ENCODE peak calls at places on chromosomes 3 and 15, in seven cellular contexts. V is H1, R is GM12865, D is lower lobe of right lung, U is cardiac fibroblast, E is GM23338, H is heart right ventricle. P is an unnamed sample.

GRCh38 chr3:122169911-122170310 is 13.6 kb upstream of the CASR start:
- DNase-seq in V (no peak), R (no peak), D (no peak), U (no peak), E (no peak), H (no peak), P (no peak)

GRCh38 chr15:41790756-41791546 is 16.7 kb downstream of the MAPKBP1 start:
- DNase-seq in V (no peak), R (peak), D (no peak), U (peak), E (peak), H (no peak), P (peak)

GRCh38 chr3:77254967-77255831 is 215.3 kb downstream of the ROBO2 start:
- DNase-seq in V (no peak), R (peak), D (no peak), U (peak), E (peak), H (no peak), P (peak)

GRCh38 chr15:95734422-95735316 is 595.8 kb upstream of the NR2F2 start:
- DNase-seq in V (no peak), R (no peak), D (no peak), U (peak), E (no peak), H (no peak), P (no peak)

GRCh38 chr3:16239082-16239770 is 25.5 kb downstream of the DPH3 start:
- DNase-seq in V (no peak), R (no peak), D (no peak), U (peak), E (no peak), H (no peak), P (no peak)

GRCh38 chr3:13139471-13140065 is 66.3 kb upstream of the IQSEC1 start:
- DNase-seq in V (no peak), R (no peak), D (no peak), U (no peak), E (no peak), H (no peak), P (no peak)

GRCh38 chr3:126300761-126301481 is 56.3 kb downstream of the KLF15 start:
- DNase-seq in V (no peak), R (no peak), D (peak), U (peak), E (peak), H (peak), P (no peak)

GRCh38 chr15:99430881-99431401 is 134.8 kb upstream of the MEF2A start:
- DNase-seq in V (no peak), R (no peak), D (peak), U (no peak), E (no peak), H (peak), P (no peak)

GRCh38 chr3:127701281-127701792 is 28.6 kb downstream of the ABTB1 start:
- DNase-seq in V (no peak), R (no peak), D (peak), U (no peak), E (no peak), H (peak), P (no peak)

GRCh38 chr3:170429050-170429449 is 10.4 kb downstream of the CLDN11 start:
- DNase-seq in V (no peak), R (peak), D (no peak), U (peak), E (no peak), H (no peak), P (no peak)

GRCh38 chr3:115100172-115100571 is 46.9 kb downstream of the ZBTB20 start:
- DNase-seq in V (no peak), R (peak), D (no peak), U (peak), E (peak), H (no peak), P (peak)

GRCh38 chr15:80601256-80601655 is 93.9 kb upstream of the ABHD17C start:
- DNase-seq in V (no peak), R (no peak), D (no peak), U (no peak), E (no peak), H (no peak), P (no peak)

GRCh38 chr3:171116365-171116764 is 89.8 kb upstream of the SLC2A2 start:
- DNase-seq in V (no peak), R (no peak), D (no peak), U (peak), E (no peak), H (no peak), P (no peak)

GRCh38 chr15:79084308-79084968 is 6.1 kb downstream of the RASGRF1 start:
- DNase-seq in V (no peak), R (no peak), D (no peak), U (no peak), E (no peak), H (no peak), P (no peak)

GRCh38 chr3:4736284-4736861 is 242.9 kb upstream of the BHLHE40 start:
- DNase-seq in V (no peak), R (no peak), D (peak), U (peak), E (no peak), H (no peak), P (peak)

GRCh38 chr15:60076582-60077263 is 72.6 kb downstream of the FOXB1 start:
- DNase-seq in V (no peak), R (no peak), D (no peak), U (no peak), E (peak), H (no peak), P (no peak)

GRCh38 chr3:191369081-191370010 is 39.0 kb upstream of the UTS2B start:
- DNase-seq in V (no peak), R (no peak), D (no peak), U (peak), E (peak), H (no peak), P (peak)

GRCh38 chr15:39404767-39405173 is 176.1 kb upstream of the THBS1 start:
- DNase-seq in V (no peak), R (no peak), D (no peak), U (peak), E (no peak), H (no peak), P (peak)

GRCh38 chr3:38519651-38520050 is 23.5 kb downstream of the EXOG start:
- DNase-seq in V (no peak), R (no peak), D (no peak), U (no peak), E (peak), H (no peak), P (no peak)

GRCh38 chr15:53384417-53384816 is 375.0 kb downstream of the WDR72 start:
- DNase-seq in V (peak), R (no peak), D (no peak), U (no peak), E (peak), H (no peak), P (no peak)

GRCh38 chr3:58591496-58592133 is 14.4 kb upstream of the FAM107A start:
- DNase-seq in V (no peak), R (no peak), D (no peak), U (no peak), E (no peak), H (no peak), P (no peak)

GRCh38 chr3:65575376-65575840 is 463.3 kb downstream of the MAGI1 start:
- DNase-seq in V (no peak), R (no peak), D (no peak), U (peak), E (no peak), H (no peak), P (peak)

GRCh38 chr15:33789141-33789540 is 179.2 kb upstream of the CHRM5 start:
- DNase-seq in V (no peak), R (no peak), D (no peak), U (peak), E (no peak), H (no peak), P (peak)

GRCh38 chr15:57994468-57995154 is 70.9 kb downstream of the ALDH1A2 start:
- DNase-seq in V (no peak), R (no peak), D (no peak), U (no peak), E (no peak), H (no peak), P (no peak)

GRCh38 chr3:65483475-65483874 is 555.2 kb downstream of the MAGI1 start:
- DNase-seq in V (no peak), R (no peak), D (peak), U (peak), E (peak), H (peak), P (no peak)

GRCh38 chr15:69556344-69556743 is 103.7 kb downstream of the RPLP1 start:
- DNase-seq in V (no peak), R (no peak), D (no peak), U (no peak), E (no peak), H (no peak), P (no peak)

GRCh38 chr15:60994842-60995495 is 234.1 kb downstream of the RORA start:
- DNase-seq in V (no peak), R (no peak), D (no peak), U (no peak), E (no peak), H (peak), P (no peak)

GRCh38 chr15:77185242-77185785 is 114.4 kb upstream of the TSPAN3 start:
- DNase-seq in V (no peak), R (peak), D (no peak), U (peak), E (no peak), H (no peak), P (no peak)

GRCh38 chr3:177385831-177386301 is 188.6 kb upstream of the TBL1XR1 start:
- DNase-seq in V (no peak), R (no peak), D (no peak), U (peak), E (no peak), H (no peak), P (peak)

GRCh38 chr3:151976211-151977050 is 103.0 kb downstream of the SUCNR1 start:
- DNase-seq in V (no peak), R (peak), D (no peak), U (peak), E (no peak), H (no peak), P (peak)

GRCh38 chr3:138944136-138944658 is 2.7 kb downstream of the FOXL2 start:
- DNase-seq in V (no peak), R (no peak), D (no peak), U (no peak), E (peak), H (no peak), P (no peak)
- H3K4me3 ChIP-seq in V (peak), R (no peak), D (no peak), U (no peak), E (peak), H (no peak), P (no peak)

GRCh38 chr15:48556159-48556897 is 89.2 kb downstream of the FBN1 start:
- DNase-seq in V (no peak), R (no peak), D (no peak), U (no peak), E (no peak), H (no peak), P (peak)

GRCh38 chr15:48555244-48555804 is 90.2 kb downstream of the FBN1 start:
- DNase-seq in V (no peak), R (no peak), D (no peak), U (peak), E (no peak), H (no peak), P (peak)

GRCh38 chr15:48560321-48561051 is 85.0 kb downstream of the FBN1 start:
- DNase-seq in V (no peak), R (peak), D (no peak), U (peak), E (no peak), H (no peak), P (no peak)

GRCh38 chr15:48557335-48557734 is 88.2 kb downstream of the FBN1 start:
- DNase-seq in V (no peak), R (no peak), D (no peak), U (peak), E (peak), H (peak), P (no peak)

DNA sequence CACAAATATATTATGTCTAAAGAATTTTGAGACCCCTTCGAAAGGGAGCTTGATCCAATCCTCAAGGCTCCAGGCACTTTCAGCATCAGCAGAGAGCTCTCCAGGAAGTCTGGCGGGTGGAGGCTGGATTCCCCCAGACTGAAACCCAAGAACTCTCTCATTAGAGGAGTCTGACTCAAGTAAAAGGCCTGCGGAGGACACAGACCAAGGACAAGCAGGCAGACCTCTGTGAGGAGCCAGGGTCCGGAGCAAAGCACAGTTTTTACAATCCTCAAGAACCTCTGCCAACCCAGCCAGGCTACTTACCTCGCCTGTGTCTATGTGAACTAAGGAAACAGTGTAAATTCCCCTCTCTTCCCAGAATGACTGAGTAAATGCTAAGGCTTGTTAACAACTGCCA is 86.2 kb downstream of the FBN1 start:
- DNase-seq in V (no peak), R (no peak), D (no peak), U (peak), E (peak), H (no peak), P (peak)
- H3K4me3 ChIP-seq in V (no peak), R (no peak), D (no peak), U (no peak), E (no peak), H (no peak), P (no peak)

DNA sequence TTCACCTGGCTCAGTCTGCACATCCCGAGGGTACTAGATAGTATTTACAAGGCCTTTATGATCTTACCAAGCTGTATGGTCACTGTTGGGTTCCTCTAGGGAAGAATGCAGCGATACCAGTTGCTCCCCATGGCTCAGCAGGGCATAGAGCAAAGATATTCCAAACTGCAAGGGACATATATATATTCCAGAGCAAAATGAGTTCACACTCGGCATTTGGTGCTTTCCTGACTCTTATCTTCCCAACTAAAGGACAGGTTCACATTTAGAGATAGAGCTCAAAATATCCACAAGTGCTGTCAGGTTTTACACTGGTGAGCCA is 3.5 kb upstream of the SPG11 start:
- DNase-seq in V (no peak), R (no peak), D (no peak), U (no peak), E (no peak), H (no peak), P (no peak)
- H3K4me3 ChIP-seq in V (no peak), R (peak), D (no peak), U (no peak), E (no peak), H (no peak), P (no peak)

GRCh38 chr3:194325424-194326165 is 25.5 kb downstream of the CPN2 start:
- DNase-seq in V (no peak), R (no peak), D (no peak), U (no peak), E (no peak), H (no peak), P (no peak)

GRCh38 chr3:194324823-194325327 is 26.3 kb downstream of the CPN2 start:
- DNase-seq in V (no peak), R (no peak), D (no peak), U (no peak), E (no peak), H (no peak), P (no peak)

GRCh38 chr3:194321666-194322640 is 29.2 kb downstream of the CPN2 start:
- DNase-seq in V (no peak), R (no peak), D (no peak), U (no peak), E (no peak), H (no peak), P (no peak)

GRCh38 chr3:194322701-194323174 is 28.4 kb downstream of the CPN2 start:
- DNase-seq in V (no peak), R (no peak), D (no peak), U (peak), E (no peak), H (no peak), P (peak)

GRCh38 chr3:194323785-194324735 is 27.1 kb downstream of the CPN2 start:
- DNase-seq in V (no peak), R (peak), D (no peak), U (peak), E (peak), H (peak), P (peak)
- H3K4me3 ChIP-seq in V (no peak), R (no peak), D (peak), U (peak), E (no peak), H (peak), P (no peak)

DNA sequence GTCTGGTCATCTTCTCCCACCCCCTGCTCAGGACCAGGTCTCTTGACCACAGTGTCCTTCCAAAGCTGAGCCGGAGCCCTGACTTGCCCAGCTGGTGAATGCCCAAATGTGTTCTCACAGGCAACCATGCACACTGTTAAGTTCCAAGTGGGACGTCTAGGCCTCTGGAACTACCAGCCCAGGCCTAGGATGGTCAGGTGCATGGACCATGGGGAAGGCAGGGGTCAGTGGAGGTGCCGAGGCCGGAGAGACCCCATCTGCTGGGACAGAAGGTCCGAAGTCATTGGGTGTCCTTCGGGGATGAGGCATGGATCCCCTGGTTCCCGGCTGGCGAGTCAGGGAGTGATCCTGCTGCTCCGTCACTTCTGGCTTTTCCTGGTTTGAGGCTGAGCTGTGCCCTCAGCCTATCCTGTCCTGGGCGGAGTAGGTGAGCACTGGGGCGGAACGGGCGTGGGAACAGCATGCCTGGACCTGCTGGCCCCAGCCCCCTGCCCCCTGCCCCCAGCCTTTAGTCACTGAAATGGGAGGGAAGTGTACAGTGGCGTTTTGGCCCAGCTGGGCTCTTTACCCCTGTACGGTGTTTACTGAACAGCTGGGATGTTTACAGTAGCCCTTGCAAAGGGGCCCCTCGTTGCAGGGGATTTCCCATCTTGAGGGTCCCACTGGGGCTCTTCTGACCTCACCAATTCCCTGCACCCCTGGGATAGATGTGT is 12.1 kb downstream of the SEMA3F start:
- DNase-seq in V (no peak), R (no peak), D (no peak), U (no peak), E (no peak), H (no peak), P (peak)
- H3K4me3 ChIP-seq in V (no peak), R (no peak), D (no peak), U (no peak), E (no peak), H (no peak), P (no peak)

GRCh38 chr3:132596326-132596725 is 744 bp upstream of the ACKR4 start:
- DNase-seq in V (no peak), R (no peak), D (no peak), U (no peak), E (no peak), H (no peak), P (no peak)

GRCh38 chr3:132596816-132597433 is at the start of gene ACKR4:
- DNase-seq in V (no peak), R (peak), D (no peak), U (peak), E (no peak), H (no peak), P (no peak)

GRCh38 chr3:132595036-132595435 is 2.0 kb upstream of the ACKR4 start:
- DNase-seq in V (no peak), R (no peak), D (no peak), U (peak), E (peak), H (no peak), P (peak)

GRCh38 chr3:132598181-132598580 is 1.1 kb downstream of the ACKR4 start:
- DNase-seq in V (no peak), R (no peak), D (no peak), U (no peak), E (no peak), H (no peak), P (no peak)

DNA sequence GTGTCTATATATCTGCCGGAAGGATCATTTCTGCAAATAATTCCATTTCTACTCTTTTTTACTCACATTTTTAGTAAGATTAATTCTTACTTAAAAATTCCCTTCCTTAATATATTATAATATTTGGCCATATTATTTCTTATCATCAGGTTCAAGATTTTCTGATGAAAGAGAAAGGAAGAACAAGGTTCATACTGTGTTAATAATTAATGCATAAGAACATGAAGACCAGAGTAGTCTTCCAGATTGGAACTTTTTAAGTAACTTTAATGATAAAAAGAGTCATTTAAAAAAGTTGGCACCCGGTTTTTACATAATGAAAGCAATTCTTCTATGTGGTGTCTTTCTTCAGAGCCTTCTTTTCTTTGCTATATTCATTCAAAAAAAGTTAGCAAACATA is 590 bp downstream of the ACKR4 start:
- DNase-seq in V (no peak), R (no peak), D (no peak), U (no peak), E (no peak), H (no peak), P (no peak)
- H3K4me3 ChIP-seq in V (no peak), R (no peak), D (peak), U (no peak), E (no peak), H (peak), P (no peak)

GRCh38 chr15:38130739-38131498 is 121.7 kb upstream of the SPRED1 start:
- DNase-seq in V (no peak), R (peak), D (peak), U (peak), E (peak), H (peak), P (peak)
- H3K4me3 ChIP-seq in V (no peak), R (no peak), D (peak), U (no peak), E (no peak), H (peak), P (no peak)

DNA sequence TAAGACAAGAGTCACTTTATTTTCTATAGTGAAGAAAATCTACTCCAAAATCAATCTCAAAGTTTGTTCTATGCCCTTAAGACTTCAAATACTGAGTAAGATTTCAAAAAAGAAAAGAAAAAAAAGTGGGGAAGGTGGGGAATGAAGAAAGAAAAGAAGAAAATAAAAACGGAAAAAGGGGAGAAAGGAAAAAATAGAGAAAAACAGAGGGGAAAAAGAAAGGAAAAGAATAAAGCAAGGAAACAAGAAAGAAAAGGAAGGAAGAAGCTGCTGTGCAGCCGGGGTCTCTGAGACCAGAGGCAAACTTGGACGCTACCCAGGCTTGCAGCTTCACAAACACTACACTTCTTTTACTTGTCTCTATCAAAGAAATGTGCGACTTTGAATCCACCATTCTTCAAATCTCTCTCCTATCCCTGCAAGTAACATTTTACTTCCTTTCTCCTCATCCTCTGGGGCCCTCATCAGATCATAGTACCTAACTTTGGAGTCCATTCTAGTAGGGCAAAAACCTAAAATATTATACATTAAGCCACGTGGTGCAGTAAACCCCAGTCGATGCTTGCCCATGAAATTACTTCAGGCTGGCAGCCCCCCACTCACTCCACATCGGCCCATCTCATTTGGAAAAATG is 279.8 kb downstream of the FOXP1 start:
- DNase-seq in V (no peak), R (no peak), D (no peak), U (no peak), E (peak), H (no peak), P (no peak)
- H3K4me3 ChIP-seq in V (peak), R (no peak), D (peak), U (no peak), E (peak), H (no peak), P (no peak)